ENCODE peak calls at places on chromosomes 13 and 19, in nine cellular contexts. V is AG09319; Y is naive thymus-derived CD4-positive, alpha-beta T cell; O is WTC11; Z is NCI-H1092; G is activated T-cell treated with anti-CD3 and anti-CD28 coated beads, Interleukin-2, amount 50 U/mL, for 1 hour; H is psoas muscle; X is kidney tubule cell; E is frontal cortex. Q is an unnamed sample.

GRCh38 chr13:97005631-97006262 is 11.5 kb upstream of the OXGR1 start:
- DNase-seq in H (no peak), E (no peak), V (no peak), X (peak; percentile 60), G (no peak), Z (no peak), O (no peak), Y (no peak), Q (no peak)

GRCh38 chr13:90416519-90416918 is 931.0 kb upstream of the MIR17HG start:
- DNase-seq in E (no peak), Z (no peak), X (peak; percentile 9), Y (no peak), O (no peak), H (no peak), G (no peak), V (no peak), Q (no peak)

GRCh38 chr13:32080328-32080744 is 48.8 kb downstream of the FRY start:
- DNase-seq in Y (no peak), E (no peak), X (no peak), V (no peak), G (no peak), Z (no peak), O (no peak), H (no peak), Q (no peak)

GRCh38 chr19:50894478-50895356 is 16.5 kb downstream of the KLK4 start:
- DNase-seq in E (no peak), V (no peak), H (no peak), X (no peak), Y (no peak), G (no peak), Z (no peak), O (no peak), Q (no peak)

GRCh38 chr19:50300814-50301606 is 28.2 kb downstream of the KCNC3 start:
- DNase-seq in G (no peak), Z (no peak), H (no peak), Y (no peak), V (no peak), X (peak; percentile 57), E (no peak), O (no peak), Q (no peak)

GRCh38 chr13:38341149-38341692 is 8.4 kb upstream of the UFM1 start:
- DNase-seq in E (no peak), O (no peak), G (no peak), H (no peak), V (no peak), Y (no peak), X (no peak), Z (no peak), Q (no peak)

GRCh38 chr19:12777217-12778019 is 2.1 kb upstream of the HOOK2 start:
- DNase-seq in X (peak; percentile 79), Z (peak; percentile 65), E (peak; percentile 73), O (peak; percentile 91), Y (peak; percentile 89), H (peak; percentile 88), G (peak; percentile 88), V (no peak), Q (peak; percentile 83)

GRCh38 chr19:24033962-24034342 is 53.0 kb upstream of the ZNF254 start:
- DNase-seq in G (no peak), H (peak; percentile 60), Y (peak; percentile 32), X (peak; percentile 79), Z (no peak), O (no peak), V (peak; percentile 25), E (peak; percentile 41), Q (peak; percentile 31)

GRCh38 chr19:36032251-36033104 is at the start of gene CLIP3:
- DNase-seq in G (peak; percentile 59), E (peak; percentile 96), Z (peak; percentile 57), Y (peak; percentile 58), V (peak; percentile 45), O (peak; percentile 81), H (peak; percentile 80), X (peak; percentile 25), Q (peak; percentile 74)

GRCh38 chr19:1076951-1077350 is 10.0 kb downstream of the ARHGAP45 start:
- DNase-seq in Z (no peak), X (peak; percentile 85), O (no peak), G (peak; percentile 86), Y (peak; percentile 86), E (no peak), H (peak; percentile 79), V (no peak), Q (peak; percentile 67)

GRCh38 chr19:9958451-9958850 is 22.1 kb upstream of the OLFM2 start:
- DNase-seq in Y (no peak), X (no peak), H (no peak), V (peak; percentile 91), Z (no peak), O (no peak), E (no peak), G (no peak), Q (no peak)

GRCh38 chr19:14432817-14433453 is at the start of gene PKN1:
- DNase-seq in X (peak; percentile 46), E (peak; percentile 83), H (peak; percentile 74), Z (peak; percentile 49), O (peak; percentile 72), Y (peak; percentile 79), G (peak; percentile 62), V (no peak), Q (peak; percentile 77)

GRCh38 chr19:9370747-9371619 is 8.2 kb downstream of the ZNF177 start:
- DNase-seq in E (no peak), O (no peak), X (no peak), Y (no peak), H (no peak), G (no peak), Z (no peak), V (no peak), Q (no peak)

GRCh38 chr19:996051-996838 is 4.0 kb upstream of the GRIN3B start:
- DNase-seq in V (no peak), Z (peak; percentile 62), O (peak; percentile 67), E (peak; percentile 73), H (peak; percentile 59), G (peak; percentile 93), X (peak; percentile 58), Y (peak; percentile 59), Q (no peak)

GRCh38 chr13:62453761-62454160 is 1038.1 kb upstream of the PCDH20 start:
- DNase-seq in O (no peak), Z (no peak), H (no peak), Y (no peak), X (no peak), E (no peak), V (no peak), G (no peak), Q (no peak)

GRCh38 chr19:19528721-19529490 is at the start of gene YJEFN3:
- DNase-seq in Z (no peak), G (no peak), X (no peak), H (no peak), E (peak; percentile 84), Y (no peak), O (peak; percentile 79), V (no peak), Q (no peak)

GRCh38 chr13:50787316-50788195 is 55.9 kb downstream of the DLEU7 start:
- DNase-seq in H (no peak), Z (no peak), Y (no peak), X (no peak), V (no peak), G (no peak), O (no peak), E (no peak), Q (no peak)

GRCh38 chr19:46900341-46900740 is 39.5 kb downstream of the ARHGAP35 start:
- DNase-seq in X (no peak), Y (no peak), Z (no peak), O (no peak), G (no peak), H (no peak), V (no peak), E (no peak), Q (no peak)

GRCh38 chr19:14440049-14440448 is 6.9 kb downstream of the PKN1 start:
- DNase-seq in O (no peak), E (peak; percentile 41), V (no peak), Y (peak; percentile 84), Z (no peak), H (peak; percentile 83), X (no peak), G (peak; percentile 74), Q (peak; percentile 91)

GRCh38 chr13:32940601-32941000 is 75.6 kb upstream of the KL start:
- DNase-seq in Y (no peak), V (no peak), Z (no peak), G (no peak), O (no peak), H (no peak), X (peak; percentile 69), E (no peak), Q (peak; percentile 13)

GRCh38 chr13:60111726-60112125 is 52.0 kb downstream of the DIAPH3 start:
- DNase-seq in X (no peak), O (no peak), H (no peak), G (no peak), V (no peak), Z (no peak), Y (no peak), E (no peak), Q (no peak)

GRCh38 chr19:41951686-41952172 is 7.4 kb downstream of the RABAC1 start:
- DNase-seq in G (peak; percentile 93), Z (peak; percentile 54), H (peak; percentile 88), E (peak; percentile 89), Y (peak; percentile 93), O (peak; percentile 97), X (peak; percentile 67), V (peak; percentile 32), Q (peak; percentile 76)

Q was measured in heart left ventricle.